ENCODE peak calls at places on chromosomes 12 and 14, in nine cellular contexts. One of them, this sample, is unnamed.

GRCh38 chr12:57850924-57851323 is 4.4 kb upstream of the CTDSP2 start:
- DNase-seq in ovary: no peak
- DNase-seq in neural crest cell: no peak
- DNase-seq in HFFc6: no peak
- DNase-seq in A549: no peak
- DNase-seq in transverse colon: no peak
- DNase-seq in mammary epithelial cell: no peak
- DNase-seq in fibroblast of pulmonary artery: no peak
- DNase-seq in nephron progenitor cell: peak; percentile 18
- DNase-seq in this sample: no peak

GRCh38 chr14:91265404-91265803 is 20.9 kb upstream of the GPR68 start:
- DNase-seq in ovary: no peak
- DNase-seq in neural crest cell: no peak
- DNase-seq in HFFc6: no peak
- DNase-seq in A549: no peak
- DNase-seq in transverse colon: no peak
- DNase-seq in mammary epithelial cell: no peak
- DNase-seq in fibroblast of pulmonary artery: no peak
- DNase-seq in nephron progenitor cell: no peak
- DNase-seq in this sample: no peak

GRCh38 chr14:61759878-61760277 is 2.3 kb upstream of the SNAPC1 start:
- DNase-seq in ovary: no peak
- DNase-seq in neural crest cell: no peak
- DNase-seq in HFFc6: no peak
- DNase-seq in A549: no peak
- DNase-seq in transverse colon: no peak
- DNase-seq in mammary epithelial cell: no peak
- DNase-seq in fibroblast of pulmonary artery: no peak
- DNase-seq in nephron progenitor cell: no peak
- DNase-seq in this sample: no peak

GRCh38 chr14:50222061-50222613 is 9.2 kb downstream of the SOS2 start:
- DNase-seq in ovary: no peak
- DNase-seq in neural crest cell: no peak
- DNase-seq in HFFc6: peak; percentile 23
- DNase-seq in A549: no peak
- DNase-seq in transverse colon: no peak
- DNase-seq in mammary epithelial cell: no peak
- DNase-seq in fibroblast of pulmonary artery: no peak
- DNase-seq in nephron progenitor cell: no peak
- DNase-seq in this sample: no peak

GRCh38 chr12:27434673-27435565 is 11.6 kb upstream of the SMCO2 start:
- DNase-seq in ovary: peak; percentile 28
- DNase-seq in neural crest cell: peak; percentile 9
- DNase-seq in HFFc6: no peak
- DNase-seq in A549: peak; percentile 26
- DNase-seq in transverse colon: no peak
- DNase-seq in mammary epithelial cell: no peak
- DNase-seq in fibroblast of pulmonary artery: peak; percentile 11
- DNase-seq in nephron progenitor cell: peak; percentile 21
- DNase-seq in this sample: no peak

GRCh38 chr12:85642810-85643209 is 193.4 kb downstream of the RASSF9 start:
- DNase-seq in ovary: no peak
- DNase-seq in neural crest cell: no peak
- DNase-seq in HFFc6: peak; percentile 58
- DNase-seq in A549: no peak
- DNase-seq in transverse colon: no peak
- DNase-seq in mammary epithelial cell: no peak
- DNase-seq in fibroblast of pulmonary artery: peak; percentile 71
- DNase-seq in nephron progenitor cell: no peak
- DNase-seq in this sample: peak; percentile 76

GRCh38 chr14:68621400-68622365 is 171.2 kb downstream of the ZFP36L1 start:
- DNase-seq in ovary: peak; percentile 69
- DNase-seq in neural crest cell: no peak
- DNase-seq in HFFc6: peak; percentile 72
- DNase-seq in A549: no peak
- DNase-seq in transverse colon: no peak
- DNase-seq in mammary epithelial cell: no peak
- DNase-seq in fibroblast of pulmonary artery: peak; percentile 80
- DNase-seq in nephron progenitor cell: no peak
- DNase-seq in this sample: peak; percentile 81

GRCh38 chr12:56628671-56629458 is 1.3 kb downstream of the BAZ2A start:
- DNase-seq in ovary: peak; percentile 68
- DNase-seq in neural crest cell: peak; percentile 42
- DNase-seq in HFFc6: peak; percentile 56
- DNase-seq in A549: peak; percentile 51
- DNase-seq in transverse colon: peak; percentile 79
- DNase-seq in mammary epithelial cell: peak; percentile 60
- DNase-seq in fibroblast of pulmonary artery: peak; percentile 71
- DNase-seq in nephron progenitor cell: peak; percentile 61
- DNase-seq in this sample: peak; percentile 78

GRCh38 chr14:49310298-49310697 is 275.9 kb downstream of the RPS29 start:
- DNase-seq in ovary: no peak
- DNase-seq in neural crest cell: no peak
- DNase-seq in HFFc6: no peak
- DNase-seq in A549: no peak
- DNase-seq in transverse colon: no peak
- DNase-seq in mammary epithelial cell: no peak
- DNase-seq in fibroblast of pulmonary artery: no peak
- DNase-seq in nephron progenitor cell: no peak
- DNase-seq in this sample: no peak

GRCh38 chr12:113777751-113778150 is 188.4 kb downstream of the RBM19 start:
- DNase-seq in ovary: no peak
- DNase-seq in neural crest cell: no peak
- DNase-seq in HFFc6: no peak
- DNase-seq in A549: no peak
- DNase-seq in transverse colon: no peak
- DNase-seq in mammary epithelial cell: no peak
- DNase-seq in fibroblast of pulmonary artery: no peak
- DNase-seq in nephron progenitor cell: no peak
- DNase-seq in this sample: no peak

GRCh38 chr12:127628655-127629054 is 638.3 kb upstream of the TMEM132C start:
- DNase-seq in ovary: no peak
- DNase-seq in neural crest cell: no peak
- DNase-seq in HFFc6: peak; percentile 93
- DNase-seq in A549: no peak
- DNase-seq in transverse colon: no peak
- DNase-seq in mammary epithelial cell: no peak
- DNase-seq in fibroblast of pulmonary artery: no peak
- DNase-seq in nephron progenitor cell: no peak
- DNase-seq in this sample: peak; percentile 30

GRCh38 chr12:64608901-64609542 is 1.3 kb upstream of the RASSF3 start:
- DNase-seq in ovary: peak; percentile 34
- DNase-seq in neural crest cell: no peak
- DNase-seq in HFFc6: peak; percentile 52
- DNase-seq in A549: peak; percentile 87
- DNase-seq in transverse colon: peak; percentile 67
- DNase-seq in mammary epithelial cell: peak; percentile 84
- DNase-seq in fibroblast of pulmonary artery: peak; percentile 58
- DNase-seq in nephron progenitor cell: peak; percentile 22
- DNase-seq in this sample: peak; percentile 66

GRCh38 chr14:102066041-102066451 is 20.8 kb downstream of the HSP90AA1 start:
- DNase-seq in ovary: no peak
- DNase-seq in neural crest cell: no peak
- DNase-seq in HFFc6: no peak
- DNase-seq in A549: no peak
- DNase-seq in transverse colon: no peak
- DNase-seq in mammary epithelial cell: no peak
- DNase-seq in fibroblast of pulmonary artery: no peak
- DNase-seq in nephron progenitor cell: no peak
- DNase-seq in this sample: no peak

GRCh38 chr14:83827383-83827782 is 1702.6 kb upstream of the FLRT2 start:
- DNase-seq in ovary: no peak
- DNase-seq in neural crest cell: no peak
- DNase-seq in HFFc6: no peak
- DNase-seq in A549: no peak
- DNase-seq in transverse colon: no peak
- DNase-seq in mammary epithelial cell: no peak
- DNase-seq in fibroblast of pulmonary artery: no peak
- DNase-seq in nephron progenitor cell: no peak
- DNase-seq in this sample: no peak

GRCh38 chr14:83825836-83826235 is 1704.1 kb upstream of the FLRT2 start:
- DNase-seq in ovary: no peak
- DNase-seq in neural crest cell: no peak
- DNase-seq in HFFc6: no peak
- DNase-seq in A549: no peak
- DNase-seq in transverse colon: no peak
- DNase-seq in mammary epithelial cell: no peak
- DNase-seq in fibroblast of pulmonary artery: no peak
- DNase-seq in nephron progenitor cell: no peak
- DNase-seq in this sample: no peak

GRCh38 chr14:83828406-83828805 is 1701.5 kb upstream of the FLRT2 start:
- DNase-seq in ovary: no peak
- DNase-seq in neural crest cell: no peak
- DNase-seq in HFFc6: no peak
- DNase-seq in A549: no peak
- DNase-seq in transverse colon: no peak
- DNase-seq in mammary epithelial cell: no peak
- DNase-seq in fibroblast of pulmonary artery: peak; percentile 18
- DNase-seq in nephron progenitor cell: no peak
- DNase-seq in this sample: no peak

DNA sequence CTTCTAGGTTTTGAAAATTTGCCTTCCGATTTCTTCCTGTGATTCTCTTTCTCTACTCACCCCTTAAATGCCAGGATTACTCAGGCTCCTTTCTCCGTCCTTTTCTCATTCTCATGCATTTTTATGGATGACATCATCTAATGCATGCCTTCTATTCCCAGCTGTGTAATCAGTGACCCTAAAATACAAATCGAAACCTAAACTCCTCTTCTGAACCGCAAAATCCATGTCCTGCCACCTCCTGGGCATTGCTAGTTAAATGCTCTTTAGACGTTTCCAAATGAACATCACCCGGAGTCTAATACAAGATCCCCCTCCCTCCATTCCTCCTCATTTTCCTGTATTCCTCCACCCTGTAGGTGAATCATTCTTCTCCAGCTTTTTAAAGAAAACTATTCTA is 1703.1 kb upstream of the FLRT2 start:
- DNase-seq in ovary: no peak
- DNase-seq in neural crest cell: no peak
- DNase-seq in HFFc6: peak; percentile 11
- DNase-seq in A549: no peak
- DNase-seq in transverse colon: no peak
- DNase-seq in mammary epithelial cell: no peak
- DNase-seq in fibroblast of pulmonary artery: peak; percentile 27
- DNase-seq in nephron progenitor cell: no peak
- DNase-seq in this sample: peak; percentile 14
- TF ChIP-seq CTCF in ovary: no peak
- TF ChIP-seq CTCF in neural crest cell: no peak
- TF ChIP-seq CTCF in HFFc6: no peak
- TF ChIP-seq CTCF in A549: no peak
- TF ChIP-seq CTCF in transverse colon: no peak
- TF ChIP-seq CTCF in mammary epithelial cell: no peak
- TF ChIP-seq CTCF in fibroblast of pulmonary artery: no peak
- TF ChIP-seq CTCF in nephron progenitor cell: no peak
- TF ChIP-seq CTCF in this sample: no peak

GRCh38 chr12:124597041-124597440 is 29.6 kb upstream of the NCOR2 start:
- DNase-seq in ovary: no peak
- DNase-seq in neural crest cell: no peak
- DNase-seq in HFFc6: no peak
- DNase-seq in A549: no peak
- DNase-seq in transverse colon: no peak
- DNase-seq in mammary epithelial cell: no peak
- DNase-seq in fibroblast of pulmonary artery: no peak
- DNase-seq in nephron progenitor cell: no peak
- DNase-seq in this sample: no peak

GRCh38 chr12:124595444-124595843 is 28.0 kb upstream of the NCOR2 start:
- DNase-seq in ovary: no peak
- DNase-seq in neural crest cell: no peak
- DNase-seq in HFFc6: no peak
- DNase-seq in A549: no peak
- DNase-seq in transverse colon: no peak
- DNase-seq in mammary epithelial cell: no peak
- DNase-seq in fibroblast of pulmonary artery: no peak
- DNase-seq in nephron progenitor cell: no peak
- DNase-seq in this sample: no peak

GRCh38 chr12:124603143-124603542 is 35.7 kb upstream of the NCOR2 start:
- DNase-seq in ovary: no peak
- DNase-seq in neural crest cell: no peak
- DNase-seq in HFFc6: no peak
- DNase-seq in A549: no peak
- DNase-seq in transverse colon: no peak
- DNase-seq in mammary epithelial cell: no peak
- DNase-seq in fibroblast of pulmonary artery: no peak
- DNase-seq in nephron progenitor cell: no peak
- DNase-seq in this sample: no peak

GRCh38 chr12:124601699-124602098 is 34.3 kb upstream of the NCOR2 start:
- DNase-seq in ovary: no peak
- DNase-seq in neural crest cell: no peak
- DNase-seq in HFFc6: peak; percentile 45
- DNase-seq in A549: no peak
- DNase-seq in transverse colon: no peak
- DNase-seq in mammary epithelial cell: no peak
- DNase-seq in fibroblast of pulmonary artery: no peak
- DNase-seq in nephron progenitor cell: no peak
- DNase-seq in this sample: no peak

GRCh38 chr12:124599074-124599999 is 31.9 kb upstream of the NCOR2 start:
- DNase-seq in ovary: no peak
- DNase-seq in neural crest cell: no peak
- DNase-seq in HFFc6: peak; percentile 73
- DNase-seq in A549: no peak
- DNase-seq in transverse colon: no peak
- DNase-seq in mammary epithelial cell: peak; percentile 71
- DNase-seq in fibroblast of pulmonary artery: peak; percentile 48
- DNase-seq in nephron progenitor cell: no peak
- DNase-seq in this sample: peak; percentile 55
- TF ChIP-seq CTCF in ovary: no peak
- TF ChIP-seq CTCF in neural crest cell: no peak
- TF ChIP-seq CTCF in HFFc6: peak; percentile 53
- TF ChIP-seq CTCF in A549: no peak
- TF ChIP-seq CTCF in transverse colon: no peak
- TF ChIP-seq CTCF in mammary epithelial cell: no peak
- TF ChIP-seq CTCF in fibroblast of pulmonary artery: peak; percentile 25
- TF ChIP-seq CTCF in nephron progenitor cell: no peak
- TF ChIP-seq CTCF in this sample: peak; percentile 52

GRCh38 chr12:111268738-111269572 is 99.9 kb downstream of the PHETA1 start:
- DNase-seq in ovary: no peak
- DNase-seq in neural crest cell: peak; percentile 20
- DNase-seq in HFFc6: no peak
- DNase-seq in A549: no peak
- DNase-seq in transverse colon: no peak
- DNase-seq in mammary epithelial cell: no peak
- DNase-seq in fibroblast of pulmonary artery: no peak
- DNase-seq in nephron progenitor cell: peak; percentile 30
- DNase-seq in this sample: peak; percentile 16
- TF ChIP-seq CTCF in ovary: no peak
- TF ChIP-seq CTCF in neural crest cell: peak; percentile 61
- TF ChIP-seq CTCF in HFFc6: peak; percentile 76
- TF ChIP-seq CTCF in A549: peak; percentile 48
- TF ChIP-seq CTCF in transverse colon: no peak
- TF ChIP-seq CTCF in mammary epithelial cell: peak; percentile 48
- TF ChIP-seq CTCF in fibroblast of pulmonary artery: peak; percentile 37
- TF ChIP-seq CTCF in nephron progenitor cell: peak; percentile 51
- TF ChIP-seq CTCF in this sample: peak; percentile 60

GRCh38 chr12:41515953-41516352 is 327.8 kb downstream of the PDZRN4 start:
- DNase-seq in ovary: no peak
- DNase-seq in neural crest cell: no peak
- DNase-seq in HFFc6: no peak
- DNase-seq in A549: no peak
- DNase-seq in transverse colon: no peak
- DNase-seq in mammary epithelial cell: no peak
- DNase-seq in fibroblast of pulmonary artery: no peak
- DNase-seq in nephron progenitor cell: no peak
- DNase-seq in this sample: no peak
- TF ChIP-seq CTCF in ovary: no peak
- TF ChIP-seq CTCF in neural crest cell: no peak
- TF ChIP-seq CTCF in HFFc6: no peak
- TF ChIP-seq CTCF in A549: no peak
- TF ChIP-seq CTCF in transverse colon: no peak
- TF ChIP-seq CTCF in mammary epithelial cell: no peak
- TF ChIP-seq CTCF in fibroblast of pulmonary artery: no peak
- TF ChIP-seq CTCF in nephron progenitor cell: no peak
- TF ChIP-seq CTCF in this sample: no peak